ENCODE peak calls at places on chromosomes 16 and 17, in six cellular contexts. X, P, J, K, R and S are unnamed samples. For H3K9me3 and H3K4me1, the result is how much of the 10 kb centered on the place peaks cover.

GRCh38 chr16:50984688-50985087 is 166.4 kb downstream of the SALL1 start:
- DNase-seq in X (no peak), P (no peak), J (no peak), K (no peak), R (no peak), S (no peak)

GRCh38 chr16:56551796-56552738 is 12.8 kb upstream of the MT4 start:
- DNase-seq in X (peak), P (no peak), J (no peak), K (no peak), R (no peak), S (no peak)

GRCh38 chr16:67969286-67970039 is 1.0 kb upstream of the SLC12A4 start:
- DNase-seq in X (no peak), P (peak), J (no peak), K (no peak), R (no peak), S (no peak)

GRCh38 chr16:76293980-76294690 is 16.9 kb downstream of the CNTNAP4 start:
- DNase-seq in X (no peak), P (no peak), J (no peak), K (no peak), R (no peak), S (no peak)

GRCh38 chr16:66572356-66572755 is 6.1 kb downstream of the CMTM1 start:
- DNase-seq in X (no peak), P (peak), J (no peak), K (no peak), R (no peak), S (no peak)

GRCh38 chr17:57016764-57017116 is 38.8 kb downstream of the SCPEP1 start:
- DNase-seq in X (no peak), P (no peak), J (no peak), K (peak), R (no peak), S (no peak)

GRCh38 chr17:47875011-47875471 is 21.0 kb upstream of the SP2 start:
- DNase-seq in X (no peak), P (no peak), J (no peak), K (no peak), R (no peak), S (no peak)

GRCh38 chr17:38705523-38705802 is 390 bp downstream of the MLLT6 start:
- DNase-seq in X (no peak), P (no peak), J (no peak), K (no peak), R (no peak), S (no peak)

GRCh38 chr16:23679274-23679985 is 741 bp downstream of the PLK1 start:
- DNase-seq in X (no peak), P (peak), J (peak), K (peak), R (no peak), S (peak)

GRCh38 chr16:58843675-58844074 is 109.6 kb upstream of the GOT2 start:
- DNase-seq in X (no peak), P (peak), J (no peak), K (peak), R (no peak), S (no peak)

GRCh38 chr17:78362671-78363070 is 2.8 kb upstream of the SOCS3 start:
- DNase-seq in X (no peak), P (no peak), J (no peak), K (no peak), R (no peak), S (no peak)

GRCh38 chr16:3101841-3102470 is 2.9 kb upstream of the ZSCAN10 start:
- DNase-seq in X (no peak), P (no peak), J (no peak), K (no peak), R (no peak), S (no peak)

GRCh38 chr17:71472809-71473789 is 647.7 kb upstream of the SOX9 start:
- DNase-seq in X (no peak), P (peak), J (peak), K (peak), R (no peak), S (peak)

GRCh38 chr17:35614835-35615234 is 27.7 kb downstream of the AP2B1 start:
- DNase-seq in X (no peak), P (no peak), J (no peak), K (no peak), R (no peak), S (no peak)

GRCh38 chr16:1491327-1491726 is 1.8 kb upstream of the TELO2 start:
- DNase-seq in X (no peak), P (no peak), J (no peak), K (peak), R (no peak), S (no peak)

GRCh38 chr17:32795339-32795979 is 81.5 kb downstream of the MYO1D start:
- DNase-seq in X (no peak), P (peak), J (no peak), K (no peak), R (no peak), S (no peak)

DNA sequence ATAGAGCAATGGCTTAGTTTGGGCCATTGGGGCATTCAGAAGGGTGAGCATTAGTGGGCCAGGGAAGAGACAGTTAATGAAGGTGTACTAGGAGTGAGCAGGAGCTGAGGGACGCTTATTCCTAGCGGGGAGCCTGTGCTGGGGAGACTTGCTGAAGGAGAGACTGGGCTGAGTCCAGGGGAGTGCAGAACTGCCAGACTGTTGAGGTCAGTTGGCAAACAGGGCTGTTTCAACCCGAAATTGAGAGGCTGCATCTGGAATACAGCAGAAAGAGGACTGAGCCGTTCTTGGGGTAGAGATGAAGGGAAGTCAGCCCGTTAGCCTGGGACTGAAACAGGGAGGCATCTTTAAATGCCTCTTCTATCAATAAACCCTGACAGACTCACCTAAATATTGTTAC is 33.2 kb downstream of the MAP2K6 start:
- DNase-seq in X (peak), P (no peak), J (no peak), K (no peak), R (no peak), S (no peak)
- H3K27ac ChIP-seq in X (no peak), P (no peak), J (no peak), K (no peak), R (no peak), S (no peak)

GRCh38 chr16:35149550-35149949 is 1690.1 kb downstream of the TP53TG3F start:
- DNase-seq in X (no peak), P (no peak), J (no peak), K (no peak), R (no peak), S (no peak)

GRCh38 chr16:35148748-35149147 is 1689.3 kb downstream of the TP53TG3F start:
- DNase-seq in X (no peak), P (no peak), J (no peak), K (no peak), R (no peak), S (no peak)

GRCh38 chr16:35154627-35155026 is 1695.2 kb downstream of the TP53TG3F start:
- DNase-seq in X (no peak), P (no peak), J (no peak), K (no peak), R (no peak), S (no peak)

GRCh38 chr16:35150805-35151312 is 1691.4 kb downstream of the TP53TG3F start:
- DNase-seq in X (no peak), P (no peak), J (no peak), K (no peak), R (no peak), S (no peak)

GRCh38 chr16:35152067-35152627 is 1692.7 kb downstream of the TP53TG3F start:
- DNase-seq in X (no peak), P (no peak), J (no peak), K (no peak), R (no peak), S (no peak)
- H3K9me3 ChIP-seq in X (under half), P (under half), J (under half), K (under half), R (under half), S (under half)

DNA sequence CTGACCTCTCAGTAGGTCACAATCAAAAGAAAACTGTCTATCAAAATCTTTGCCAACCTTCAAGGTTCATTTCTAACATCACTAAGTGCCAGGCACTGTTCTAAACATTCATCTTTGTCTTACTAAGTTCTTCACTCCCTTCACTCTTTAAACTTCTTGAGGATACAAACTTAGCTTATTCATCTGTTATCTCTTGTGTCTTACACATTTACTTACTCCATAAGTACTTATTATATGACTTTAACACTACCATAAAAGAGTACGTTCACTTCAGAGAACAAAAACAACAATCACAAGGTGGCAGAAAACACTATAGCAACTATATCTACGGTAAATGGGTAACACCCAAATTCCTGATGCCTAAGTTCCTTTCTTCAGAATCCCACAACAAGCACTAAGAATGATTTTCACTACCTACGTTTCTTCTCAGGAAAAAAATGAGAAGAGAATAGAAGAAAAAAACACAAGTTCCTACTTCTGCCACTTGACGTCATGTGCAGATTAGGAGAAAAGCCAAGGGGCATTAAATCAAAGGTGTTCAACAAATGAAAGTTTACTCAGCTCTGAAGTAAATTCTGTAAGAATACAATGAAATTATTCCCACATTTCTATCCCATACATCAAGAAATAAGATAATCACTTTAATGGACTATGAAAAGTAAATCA is 29.2 kb downstream of the KANSL1 start:
- DNase-seq in X (no peak), P (no peak), J (no peak), K (no peak), R (no peak), S (no peak)
- H3K4me1 ChIP-seq in X (under half), P (under half), J (under half), K (under half), R (half or more), S (half or more)

GRCh38 chr16:57802635-57803412 is 533 bp upstream of the KIFC3 start:
- DNase-seq in X (no peak), P (peak), J (no peak), K (peak), R (no peak), S (no peak)

GRCh38 chr16:57807252-57807967 is 5.1 kb upstream of the KIFC3 start:
- DNase-seq in X (no peak), P (no peak), J (peak), K (no peak), R (no peak), S (peak)

GRCh38 chr16:57804111-57804837 is 2.0 kb upstream of the KIFC3 start:
- DNase-seq in X (no peak), P (no peak), J (no peak), K (no peak), R (no peak), S (no peak)

GRCh38 chr16:57803413-57803990 is 1.2 kb upstream of the KIFC3 start:
- DNase-seq in X (no peak), P (peak), J (no peak), K (no peak), R (no peak), S (no peak)

GRCh38 chr16:57805176-57805575 is 2.9 kb upstream of the KIFC3 start:
- DNase-seq in X (no peak), P (no peak), J (no peak), K (no peak), R (no peak), S (no peak)
- H3K27ac ChIP-seq in X (peak), P (no peak), J (no peak), K (no peak), R (no peak), S (no peak)

GRCh38 chr17:22507823-22508222 is 815.5 kb downstream of the KCNJ18 start:
- DNase-seq in X (no peak), P (peak), J (peak), K (no peak), R (no peak), S (peak)
- H3K9me3 ChIP-seq in X (under half), P (under half), J (under half), K (under half), R (under half), S (under half)